ENCODE peak calls at places on chromosomes 3 and 15, in five cellular contexts. One of them, this sample, is unnamed.

GRCh38 chr15:46652256-46652655 is 1017.4 kb downstream of the SQOR start:
- DNase-seq in right lobe of liver: no peak
- DNase-seq in thoracic aorta: no peak
- DNase-seq in body of pancreas: no peak
- DNase-seq in GM23338: no peak
- DNase-seq in this sample: no peak

GRCh38 chr15:100849021-100849831 is 30.4 kb upstream of the ALDH1A3 start:
- DNase-seq in right lobe of liver: no peak
- DNase-seq in thoracic aorta: no peak
- DNase-seq in body of pancreas: peak; percentile 65
- DNase-seq in GM23338: peak; percentile 75
- DNase-seq in this sample: peak; percentile 31

GRCh38 chr15:95129589-95129988 is 898.2 kb downstream of the MCTP2 start:
- DNase-seq in right lobe of liver: no peak
- DNase-seq in thoracic aorta: no peak
- DNase-seq in body of pancreas: peak; percentile 15
- DNase-seq in GM23338: no peak
- DNase-seq in this sample: no peak

GRCh38 chr15:70035719-70036077 is 62.0 kb downstream of the TLE3 start:
- DNase-seq in right lobe of liver: no peak
- DNase-seq in thoracic aorta: no peak
- DNase-seq in body of pancreas: no peak
- DNase-seq in GM23338: no peak
- DNase-seq in this sample: no peak

GRCh38 chr15:100770781-100771584 is 108.6 kb upstream of the ALDH1A3 start:
- DNase-seq in right lobe of liver: no peak
- DNase-seq in thoracic aorta: no peak
- DNase-seq in body of pancreas: no peak
- DNase-seq in GM23338: no peak
- DNase-seq in this sample: no peak

GRCh38 chr3:136929984-136930671 is 27.7 kb upstream of the IL20RB start:
- DNase-seq in right lobe of liver: peak; percentile 56
- DNase-seq in thoracic aorta: no peak
- DNase-seq in body of pancreas: peak; percentile 47
- DNase-seq in GM23338: no peak
- DNase-seq in this sample: no peak

GRCh38 chr3:40887012-40887411 is 312.3 kb upstream of the CTNNB1 start:
- DNase-seq in right lobe of liver: no peak
- DNase-seq in thoracic aorta: no peak
- DNase-seq in body of pancreas: no peak
- DNase-seq in GM23338: no peak
- DNase-seq in this sample: no peak

GRCh38 chr15:60573936-60574335 is 95.0 kb upstream of the ICE2 start:
- DNase-seq in right lobe of liver: no peak
- DNase-seq in thoracic aorta: no peak
- DNase-seq in body of pancreas: no peak
- DNase-seq in GM23338: no peak
- DNase-seq in this sample: no peak

GRCh38 chr15:92158426-92158825 is 235.3 kb upstream of the ST8SIA2 start:
- DNase-seq in right lobe of liver: no peak
- DNase-seq in thoracic aorta: no peak
- DNase-seq in body of pancreas: peak; percentile 8
- DNase-seq in GM23338: peak; percentile 57
- DNase-seq in this sample: no peak

GRCh38 chr3:173529062-173529711 is 131.6 kb downstream of the NLGN1 start:
- DNase-seq in right lobe of liver: no peak
- DNase-seq in thoracic aorta: no peak
- DNase-seq in body of pancreas: peak; percentile 27
- DNase-seq in GM23338: peak; percentile 82
- DNase-seq in this sample: peak; percentile 40

GRCh38 chr3:184711366-184712247 is at the start of gene MAGEF1:
- DNase-seq in right lobe of liver: peak; percentile 86
- DNase-seq in thoracic aorta: peak; percentile 56
- DNase-seq in body of pancreas: peak; percentile 89
- DNase-seq in GM23338: peak; percentile 95
- DNase-seq in this sample: peak; percentile 70

GRCh38 chr15:74785716-74786032 is 3.8 kb downstream of the CSK start:
- DNase-seq in right lobe of liver: no peak
- DNase-seq in thoracic aorta: no peak
- DNase-seq in body of pancreas: no peak
- DNase-seq in GM23338: no peak
- DNase-seq in this sample: no peak
- H3K4me3 ChIP-seq in right lobe of liver: no peak overlapping the region
- H3K4me3 ChIP-seq in thoracic aorta: no peak overlapping the region
- H3K4me3 ChIP-seq in body of pancreas: no peak overlapping the region
- H3K4me3 ChIP-seq in GM23338: no peak overlapping the region
- H3K4me3 ChIP-seq in this sample: peak overlapping the region; percentile 16

DNA sequence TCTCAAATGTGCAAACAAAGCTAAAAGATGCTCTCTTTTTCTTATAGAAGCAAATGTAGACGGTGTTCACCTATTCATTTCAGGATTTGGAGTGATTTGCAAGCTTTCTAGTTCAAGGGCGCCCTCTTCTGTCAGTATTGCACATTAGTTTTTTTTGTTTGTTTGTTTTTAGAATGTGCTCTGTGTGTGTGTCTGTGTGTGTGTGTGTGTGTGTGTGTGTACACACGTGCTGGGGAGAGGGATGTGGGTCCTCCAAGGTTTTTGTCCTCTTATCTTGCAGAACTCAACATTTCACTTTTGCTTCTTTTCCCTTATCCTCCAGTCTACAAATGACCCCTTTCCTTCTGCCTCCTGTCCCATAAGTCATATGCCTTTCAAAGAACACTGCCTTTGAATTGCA is 23.5 kb downstream of the DNAH1 start:
- DNase-seq in right lobe of liver: no peak
- DNase-seq in thoracic aorta: no peak
- DNase-seq in body of pancreas: peak; percentile 69
- DNase-seq in GM23338: peak; percentile 78
- DNase-seq in this sample: peak; percentile 87
- H3K4me3 ChIP-seq in right lobe of liver: no peak overlapping the region
- H3K4me3 ChIP-seq in thoracic aorta: no peak overlapping the region
- H3K4me3 ChIP-seq in body of pancreas: no peak overlapping the region
- H3K4me3 ChIP-seq in GM23338: no peak overlapping the region
- H3K4me3 ChIP-seq in this sample: no peak overlapping the region

GRCh38 chr3:181712505-181713299 is 977 bp downstream of the SOX2 start:
- DNase-seq in right lobe of liver: no peak
- DNase-seq in thoracic aorta: no peak
- DNase-seq in body of pancreas: no peak
- DNase-seq in GM23338: no peak
- DNase-seq in this sample: no peak

GRCh38 chr3:181712190-181712504 is 422 bp downstream of the SOX2 start:
- DNase-seq in right lobe of liver: no peak
- DNase-seq in thoracic aorta: no peak
- DNase-seq in body of pancreas: no peak
- DNase-seq in GM23338: no peak
- DNase-seq in this sample: no peak

GRCh38 chr3:181711325-181712135 is at the start of gene SOX2:
- DNase-seq in right lobe of liver: peak; percentile 76
- DNase-seq in thoracic aorta: no peak
- DNase-seq in body of pancreas: peak; percentile 70
- DNase-seq in GM23338: peak; percentile 93
- DNase-seq in this sample: peak; percentile 77

GRCh38 chr3:181713673-181714270 is 2.0 kb downstream of the SOX2 start:
- DNase-seq in right lobe of liver: no peak
- DNase-seq in thoracic aorta: no peak
- DNase-seq in body of pancreas: no peak
- DNase-seq in GM23338: no peak
- DNase-seq in this sample: no peak

GRCh38 chr3:181713300-181713647 is 1.5 kb downstream of the SOX2 start:
- DNase-seq in right lobe of liver: no peak
- DNase-seq in thoracic aorta: no peak
- DNase-seq in body of pancreas: no peak
- DNase-seq in GM23338: no peak
- DNase-seq in this sample: no peak
- H3K4me3 ChIP-seq in right lobe of liver: no peak overlapping the region
- H3K4me3 ChIP-seq in thoracic aorta: no peak overlapping the region
- H3K4me3 ChIP-seq in body of pancreas: no peak overlapping the region
- H3K4me3 ChIP-seq in GM23338: peak overlapping the region; percentile 68
- H3K4me3 ChIP-seq in this sample: no peak overlapping the region

DNA sequence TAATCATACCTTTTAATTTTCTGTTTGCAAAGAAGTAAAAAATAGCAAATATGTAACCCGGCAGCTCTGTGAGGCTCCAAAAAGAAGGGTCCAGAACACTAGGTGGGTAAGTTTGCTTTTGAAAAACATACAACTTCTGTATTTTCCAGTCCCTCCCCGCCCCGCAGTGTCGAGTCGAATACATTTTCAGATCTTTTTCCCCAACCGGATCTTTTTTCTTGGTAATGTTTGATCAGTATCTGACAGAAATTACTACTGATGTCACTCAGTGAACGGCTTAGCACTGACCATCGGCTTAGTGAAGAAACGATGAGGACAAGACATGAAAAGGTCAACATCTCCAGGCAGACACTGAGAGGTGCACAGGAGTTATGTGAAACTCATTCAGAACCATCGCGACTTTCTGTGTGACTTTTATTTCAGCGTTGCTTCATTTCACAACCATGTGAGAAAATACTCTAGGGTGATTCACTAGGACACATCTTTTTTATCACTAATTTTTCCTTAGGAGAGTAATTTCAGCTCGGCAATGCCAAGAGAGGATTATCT is 11.0 kb downstream of the ISL2 start:
- DNase-seq in right lobe of liver: no peak
- DNase-seq in thoracic aorta: no peak
- DNase-seq in body of pancreas: no peak
- DNase-seq in GM23338: no peak
- DNase-seq in this sample: no peak
- H3K4me3 ChIP-seq in right lobe of liver: no peak overlapping the region
- H3K4me3 ChIP-seq in thoracic aorta: peak overlapping the region; percentile 68
- H3K4me3 ChIP-seq in body of pancreas: no peak overlapping the region
- H3K4me3 ChIP-seq in GM23338: peak overlapping the region; percentile 68
- H3K4me3 ChIP-seq in this sample: no peak overlapping the region

GRCh38 chr15:61835029-61835428 is 225.2 kb downstream of the VPS13C start:
- DNase-seq in right lobe of liver: no peak
- DNase-seq in thoracic aorta: no peak
- DNase-seq in body of pancreas: no peak
- DNase-seq in GM23338: no peak
- DNase-seq in this sample: no peak
- H3K4me3 ChIP-seq in right lobe of liver: no peak overlapping the region
- H3K4me3 ChIP-seq in thoracic aorta: peak overlapping the region; percentile 57
- H3K4me3 ChIP-seq in body of pancreas: no peak overlapping the region
- H3K4me3 ChIP-seq in GM23338: no peak overlapping the region
- H3K4me3 ChIP-seq in this sample: no peak overlapping the region

GRCh38 chr3:49805367-49805782 is 2.3 kb downstream of the INKA1 start:
- DNase-seq in right lobe of liver: no peak
- DNase-seq in thoracic aorta: peak; percentile 74
- DNase-seq in body of pancreas: peak; percentile 85
- DNase-seq in GM23338: no peak
- DNase-seq in this sample: no peak
- H3K4me3 ChIP-seq in right lobe of liver: no peak overlapping the region
- H3K4me3 ChIP-seq in thoracic aorta: peak overlapping the region; percentile 97
- H3K4me3 ChIP-seq in body of pancreas: no peak overlapping the region
- H3K4me3 ChIP-seq in GM23338: peak overlapping the region; percentile 34
- H3K4me3 ChIP-seq in this sample: no peak overlapping the region

DNA sequence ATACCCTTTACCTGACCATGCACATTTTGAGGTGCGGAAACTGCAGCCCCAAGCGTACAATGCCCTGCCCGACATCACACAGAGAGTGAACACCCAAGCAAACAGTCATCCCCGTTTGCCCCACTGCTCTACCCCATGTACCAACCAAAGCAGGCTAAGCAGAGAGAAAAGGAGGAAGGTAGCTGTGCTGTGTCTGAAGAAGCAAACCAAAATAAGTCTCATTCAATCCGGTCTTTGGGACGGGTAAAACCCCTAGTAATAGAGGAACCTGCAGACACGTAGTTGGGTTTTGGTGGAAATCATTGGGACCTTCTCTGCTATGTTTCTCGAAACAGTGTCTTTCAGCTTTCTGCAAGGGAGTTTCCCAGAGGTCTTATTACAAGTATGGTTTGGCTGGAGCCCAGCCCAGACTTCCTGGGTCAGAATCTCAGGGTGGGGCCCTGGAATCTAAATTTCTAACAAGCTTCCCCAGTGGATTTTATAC is 164.6 kb upstream of the HES1 start:
- DNase-seq in right lobe of liver: no peak
- DNase-seq in thoracic aorta: no peak
- DNase-seq in body of pancreas: no peak
- DNase-seq in GM23338: no peak
- DNase-seq in this sample: no peak
- H3K4me3 ChIP-seq in right lobe of liver: no peak overlapping the region
- H3K4me3 ChIP-seq in thoracic aorta: no peak overlapping the region
- H3K4me3 ChIP-seq in body of pancreas: no peak overlapping the region
- H3K4me3 ChIP-seq in GM23338: no peak overlapping the region
- H3K4me3 ChIP-seq in this sample: no peak overlapping the region

GRCh38 chr15:40087095-40087805 is 21.4 kb downstream of the BMF start:
- DNase-seq in right lobe of liver: no peak
- DNase-seq in thoracic aorta: no peak
- DNase-seq in body of pancreas: no peak
- DNase-seq in GM23338: no peak
- DNase-seq in this sample: no peak

GRCh38 chr15:40085225-40085624 is 23.5 kb downstream of the BMF start:
- DNase-seq in right lobe of liver: no peak
- DNase-seq in thoracic aorta: no peak
- DNase-seq in body of pancreas: no peak
- DNase-seq in GM23338: no peak
- DNase-seq in this sample: no peak

GRCh38 chr15:40090774-40091455 is 17.8 kb downstream of the BMF start:
- DNase-seq in right lobe of liver: no peak
- DNase-seq in thoracic aorta: no peak
- DNase-seq in body of pancreas: no peak
- DNase-seq in GM23338: no peak
- DNase-seq in this sample: no peak

GRCh38 chr15:40088929-40089755 is 19.5 kb downstream of the BMF start:
- DNase-seq in right lobe of liver: no peak
- DNase-seq in thoracic aorta: no peak
- DNase-seq in body of pancreas: no peak
- DNase-seq in GM23338: peak; percentile 84
- DNase-seq in this sample: no peak

GRCh38 chr15:40087991-40088928 is 20.4 kb downstream of the BMF start:
- DNase-seq in right lobe of liver: peak; percentile 76
- DNase-seq in thoracic aorta: no peak
- DNase-seq in body of pancreas: no peak
- DNase-seq in GM23338: no peak
- DNase-seq in this sample: no peak
- H3K4me3 ChIP-seq in right lobe of liver: no peak overlapping the region
- H3K4me3 ChIP-seq in thoracic aorta: no peak overlapping the region
- H3K4me3 ChIP-seq in body of pancreas: no peak overlapping the region
- H3K4me3 ChIP-seq in GM23338: peak overlapping the region; percentile 40
- H3K4me3 ChIP-seq in this sample: no peak overlapping the region

GRCh38 chr15:83842281-83842680 is 188.4 kb downstream of the ADAMTSL3 start:
- DNase-seq in right lobe of liver: no peak
- DNase-seq in thoracic aorta: no peak
- DNase-seq in body of pancreas: no peak
- DNase-seq in GM23338: peak; percentile 37
- DNase-seq in this sample: no peak

GRCh38 chr15:83844742-83845141 is 190.8 kb downstream of the ADAMTSL3 start:
- DNase-seq in right lobe of liver: no peak
- DNase-seq in thoracic aorta: no peak
- DNase-seq in body of pancreas: no peak
- DNase-seq in GM23338: no peak
- DNase-seq in this sample: no peak

GRCh38 chr15:83843511-83843910 is 189.6 kb downstream of the ADAMTSL3 start:
- DNase-seq in right lobe of liver: no peak
- DNase-seq in thoracic aorta: no peak
- DNase-seq in body of pancreas: no peak
- DNase-seq in GM23338: no peak
- DNase-seq in this sample: no peak

GRCh38 chr15:83846847-83847246 is 192.9 kb downstream of the ADAMTSL3 start:
- DNase-seq in right lobe of liver: no peak
- DNase-seq in thoracic aorta: no peak
- DNase-seq in body of pancreas: no peak
- DNase-seq in GM23338: no peak
- DNase-seq in this sample: no peak

GRCh38 chr15:83845230-83845629 is 191.3 kb downstream of the ADAMTSL3 start:
- DNase-seq in right lobe of liver: no peak
- DNase-seq in thoracic aorta: no peak
- DNase-seq in body of pancreas: no peak
- DNase-seq in GM23338: no peak
- DNase-seq in this sample: no peak
- H3K4me3 ChIP-seq in right lobe of liver: no peak overlapping the region
- H3K4me3 ChIP-seq in thoracic aorta: no peak overlapping the region
- H3K4me3 ChIP-seq in body of pancreas: no peak overlapping the region
- H3K4me3 ChIP-seq in GM23338: no peak overlapping the region
- H3K4me3 ChIP-seq in this sample: no peak overlapping the region